ENCODE peak calls at places on chromosome 5, in eight cellular contexts. U is kidney, S is fibroblast of lung, Q is ovary, W is HFF-Myc, M is adrenal gland, C is mesenchymal stem cell, J is PC-3. Y is an unnamed sample.
A peak's percentile ranks its signal among the peaks of the same experiment; 100 is the strongest.

GRCh38 chr5:10612251-10612650 is 48.4 kb downstream of the ANKRD33B start:
- DNase-seq in U (no peak), S (no peak), Q (no peak), W (no peak), M (peak; percentile 18), C (no peak), J (no peak), Y (no peak)

GRCh38 chr5:79611046-79611829 is 1.0 kb upstream of the TENT2 start:
- DNase-seq in U (no peak), S (no peak), Q (no peak), W (no peak), M (no peak), C (no peak), J (no peak), Y (no peak)

GRCh38 chr5:10731910-10732309 is 29.1 kb downstream of the DAP start:
- DNase-seq in U (no peak), S (no peak), Q (no peak), W (no peak), M (no peak), C (no peak), J (no peak), Y (no peak)

GRCh38 chr5:129631946-129632345 is 115.9 kb upstream of the MINAR2 start:
- DNase-seq in U (no peak), S (peak; percentile 2), Q (no peak), W (no peak), M (peak; percentile 66), C (peak; percentile 43), J (no peak), Y (no peak)

GRCh38 chr5:136098171-136098570 is 34.5 kb upstream of the SMAD5 start:
- DNase-seq in U (no peak), S (no peak), Q (no peak), W (no peak), M (no peak), C (no peak), J (no peak), Y (no peak)

GRCh38 chr5:17810734-17811133 is 176.5 kb downstream of the TAF11L14 start:
- DNase-seq in U (no peak), S (no peak), Q (no peak), W (no peak), M (no peak), C (no peak), J (no peak), Y (no peak)

GRCh38 chr5:107553063-107553676 is 117.6 kb downstream of the EFNA5 start:
- DNase-seq in U (no peak), S (no peak), Q (no peak), W (no peak), M (no peak), C (peak; percentile 62), J (peak; percentile 34), Y (no peak)

GRCh38 chr5:133921069-133921468 is 47.4 kb downstream of the C5orf15 start:
- DNase-seq in U (no peak), S (no peak), Q (no peak), W (no peak), M (no peak), C (no peak), J (no peak), Y (no peak)

GRCh38 chr5:75611324-75612210 is at the start of gene ANKDD1B:
- DNase-seq in U (peak; percentile 86), S (peak; percentile 57), Q (peak; percentile 17), W (no peak), M (peak; percentile 68), C (peak; percentile 68), J (peak; percentile 83), Y (peak; percentile 74)

GRCh38 chr5:148957591-148958202 is 105.2 kb downstream of the SH3TC2 start:
- DNase-seq in U (no peak), S (peak; percentile 49), Q (no peak), W (no peak), M (no peak), C (peak; percentile 50), J (peak; percentile 86), Y (no peak)

GRCh38 chr5:80082731-80083114 is 47.6 kb downstream of the THBS4 start:
- DNase-seq in U (peak; percentile 91), S (peak; percentile 77), Q (peak; percentile 85), W (peak; percentile 45), M (peak; percentile 86), C (peak; percentile 41), J (peak; percentile 73), Y (peak; percentile 86)

GRCh38 chr5:113495402-113495801 is 7.1 kb upstream of the MCC start:
- DNase-seq in U (no peak), S (peak; percentile 25), Q (no peak), W (no peak), M (no peak), C (peak; percentile 31), J (peak; percentile 57), Y (no peak)

GRCh38 chr5:154505567-154505966 is 27.5 kb upstream of the HAND1 start:
- DNase-seq in U (no peak), S (no peak), Q (no peak), W (no peak), M (no peak), C (no peak), J (no peak), Y (peak; percentile 32)

GRCh38 chr5:82045526-82046267 is 73.9 kb downstream of the ATG10 start:
- DNase-seq in U (no peak), S (peak; percentile 72), Q (no peak), W (peak; percentile 3), M (no peak), C (peak; percentile 8), J (peak; percentile 48), Y (no peak)

GRCh38 chr5:137122558-137122957 is 376.6 kb downstream of the SPOCK1 start:
- DNase-seq in U (no peak), S (no peak), Q (no peak), W (no peak), M (no peak), C (no peak), J (no peak), Y (no peak)

GRCh38 chr5:36150676-36151433 is 832 bp downstream of the LMBRD2 start:
- DNase-seq in U (peak; percentile 79), S (peak; percentile 44), Q (no peak), W (no peak), M (peak; percentile 78), C (peak; percentile 60), J (peak; percentile 66), Y (no peak)

GRCh38 chr5:71861682-71862457 is 142.8 kb downstream of the CARTPT start:
- DNase-seq in U (no peak), S (no peak), Q (no peak), W (no peak), M (no peak), C (no peak), J (no peak), Y (no peak)

GRCh38 chr5:1429501-1429900 is 15.7 kb downstream of the SLC6A3 start:
- DNase-seq in U (peak; percentile 22), S (no peak), Q (no peak), W (no peak), M (no peak), C (no peak), J (peak; percentile 48), Y (peak; percentile 29)

GRCh38 chr5:79513519-79514390 is at the start of gene HOMER1:
- DNase-seq in U (peak; percentile 95), S (peak; percentile 73), Q (peak; percentile 83), W (no peak), M (peak; percentile 78), C (peak; percentile 83), J (peak; percentile 67), Y (peak; percentile 93)

GRCh38 chr5:122097391-122097790 is 19.3 kb upstream of the LOX start:
- DNase-seq in U (no peak), S (no peak), Q (no peak), W (no peak), M (no peak), C (no peak), J (no peak), Y (no peak)

DNA sequence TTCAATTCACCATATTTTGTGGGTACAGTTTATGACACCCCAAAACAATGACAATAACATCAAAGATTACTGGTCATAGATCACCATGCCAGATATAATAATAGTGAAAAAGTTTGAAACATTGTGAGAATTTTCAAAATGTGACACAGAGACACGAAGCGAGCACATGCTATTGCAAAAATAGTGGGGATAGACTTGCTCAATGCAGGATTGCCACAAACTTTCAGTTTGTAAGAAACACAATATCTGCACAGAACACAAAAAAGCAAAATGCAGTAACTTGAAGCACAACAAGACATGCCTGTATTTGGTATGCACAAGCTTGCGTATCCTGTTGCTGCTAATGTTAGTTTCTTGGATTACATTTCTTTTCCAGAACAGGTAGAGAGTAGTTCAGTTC is 35.8 kb downstream of the ARHGEF28 start:
- DNase-seq in U (no peak), S (no peak), Q (no peak), W (no peak), M (no peak), C (no peak), J (no peak), Y (no peak)
- H3K4me3 ChIP-seq in U (no peak overlapping the region), S (no peak overlapping the region), Q (no peak overlapping the region), W (no peak overlapping the region), M (no peak overlapping the region), C (no peak overlapping the region), J (no peak overlapping the region), Y (no peak overlapping the region)

DNA sequence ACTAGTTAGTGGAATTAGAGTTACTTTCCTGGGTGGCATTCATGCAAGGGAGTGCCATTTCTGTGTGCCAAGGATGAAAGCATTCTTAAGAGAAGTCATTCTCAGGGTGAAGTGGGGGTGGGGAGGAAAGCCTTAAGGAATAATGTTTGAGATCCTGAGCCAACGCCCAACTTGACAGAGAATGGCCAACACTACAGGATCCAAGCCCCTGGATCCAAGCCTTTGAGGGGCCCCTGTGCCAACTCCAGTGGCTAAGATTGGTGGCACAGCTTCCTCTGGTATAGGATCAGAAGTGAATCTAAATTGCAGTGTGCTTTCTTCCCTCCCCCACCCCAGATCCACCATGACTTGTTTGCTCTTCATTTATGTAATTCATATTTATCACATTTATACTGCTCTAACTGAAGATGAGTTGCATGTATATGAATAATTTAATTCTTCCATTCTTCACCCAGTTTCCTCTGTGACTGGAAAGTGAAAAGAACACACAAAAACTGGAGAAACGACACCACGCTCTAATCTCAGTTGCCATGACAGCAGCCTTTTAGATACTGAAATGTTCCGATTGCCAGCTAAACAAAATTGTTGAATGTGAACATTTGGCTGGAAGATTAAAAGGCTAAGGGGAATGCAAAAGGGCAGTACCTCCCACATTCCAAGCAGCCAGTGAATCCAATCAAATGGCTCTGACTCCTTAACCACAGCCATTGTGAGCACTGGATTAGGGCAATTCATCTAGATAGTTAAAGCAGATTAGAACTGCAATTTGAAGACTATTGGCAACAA is 4.5 kb downstream of the ZNF608 start:
- DNase-seq in U (no peak), S (peak; percentile 92), Q (peak; percentile 21), W (peak; percentile 80), M (peak; percentile 71), C (peak; percentile 93), J (peak; percentile 84), Y (no peak)
- H3K4me3 ChIP-seq in U (peak overlapping the region; percentile 90), S (peak overlapping the region; percentile 69), Q (no peak overlapping the region), W (peak overlapping the region; percentile 14), M (no peak overlapping the region), C (peak overlapping the region; percentile 83), J (peak overlapping the region; percentile 25), Y (peak overlapping the region; percentile 70)

GRCh38 chr5:54985301-54986268 is at the start of gene ESM1:
- DNase-seq in U (no peak), S (peak; percentile 51), Q (no peak), W (no peak), M (no peak), C (peak; percentile 66), J (peak; percentile 61), Y (no peak)
- H3K4me3 ChIP-seq in U (peak within 1 kb of the TSS; percentile 60), S (peak within 1 kb of the TSS; percentile 47), Q (no peak within 1 kb of the TSS), W (peak within 1 kb of the TSS; percentile 31), M (no peak within 1 kb of the TSS), C (peak within 1 kb of the TSS; percentile 72), J (peak within 1 kb of the TSS; percentile 62), Y (no peak within 1 kb of the TSS)

DNA sequence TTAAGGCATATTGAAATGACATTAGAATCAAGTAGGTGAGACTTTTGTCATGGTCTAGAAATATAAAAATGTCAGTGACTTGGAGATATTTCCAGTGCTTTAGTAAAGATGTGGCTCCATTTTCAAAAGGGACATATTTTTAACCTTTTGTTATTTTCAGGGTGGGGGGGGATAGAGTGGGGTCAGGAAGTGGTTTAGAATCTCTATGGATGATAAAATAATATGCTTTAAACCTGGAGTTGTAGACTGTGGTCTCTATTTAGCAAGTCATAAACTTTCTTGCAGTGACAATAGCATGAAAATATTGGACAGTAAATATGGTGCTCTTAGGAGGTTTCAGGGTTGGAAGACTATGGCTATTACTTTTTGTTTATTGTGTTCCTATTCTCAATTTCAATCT is 46.9 kb downstream of the PTTG1 start:
- DNase-seq in U (no peak), S (no peak), Q (no peak), W (no peak), M (no peak), C (no peak), J (no peak), Y (no peak)
- H3K4me3 ChIP-seq in U (peak overlapping the region; percentile 57), S (no peak overlapping the region), Q (no peak overlapping the region), W (peak overlapping the region; percentile 45), M (no peak overlapping the region), C (peak overlapping the region; percentile 67), J (peak overlapping the region; percentile 55), Y (peak overlapping the region; percentile 49)

Y was measured in upper lobe of right lung.